ENCODE peak calls at places on chromosome 5, in four cellular contexts. One of them, this sample, is unnamed.

GRCh38 chr5:122385286-122385685 is 73.2 kb downstream of the SNCAIP start:
- DNase-seq in bronchial epithelial cell: no peak
- DNase-seq in tibial artery: no peak
- DNase-seq in T-helper 9 cell: no peak
- DNase-seq in this sample: peak

GRCh38 chr5:177388521-177389052 is 4.4 kb downstream of the SLC34A1 start:
- DNase-seq in T-helper 9 cell: no peak
- DNase-seq in tibial artery: no peak
- DNase-seq in bronchial epithelial cell: peak
- DNase-seq in this sample: no peak

GRCh38 chr5:144189800-144190429 is 19.2 kb downstream of the KCTD16 start:
- DNase-seq in tibial artery: no peak
- DNase-seq in bronchial epithelial cell: peak
- DNase-seq in T-helper 9 cell: peak
- DNase-seq in this sample: no peak

GRCh38 chr5:41071975-41072374 is 833 bp upstream of the MROH2B start:
- DNase-seq in bronchial epithelial cell: peak
- DNase-seq in T-helper 9 cell: no peak
- DNase-seq in tibial artery: no peak
- DNase-seq in this sample: no peak

GRCh38 chr5:171388816-171389168 is 1.1 kb downstream of the NPM1 start:
- DNase-seq in tibial artery: no peak
- DNase-seq in T-helper 9 cell: no peak
- DNase-seq in bronchial epithelial cell: no peak
- DNase-seq in this sample: no peak

GRCh38 chr5:109451161-109451560 is 41.4 kb upstream of the PJA2 start:
- DNase-seq in tibial artery: no peak
- DNase-seq in T-helper 9 cell: no peak
- DNase-seq in bronchial epithelial cell: no peak
- DNase-seq in this sample: no peak

GRCh38 chr5:30690931-30691330 is 502.6 kb upstream of the CDH6 start:
- DNase-seq in tibial artery: no peak
- DNase-seq in bronchial epithelial cell: no peak
- DNase-seq in T-helper 9 cell: no peak
- DNase-seq in this sample: no peak

GRCh38 chr5:39639618-39640078 is 214.9 kb upstream of the DAB2 start:
- DNase-seq in T-helper 9 cell: no peak
- DNase-seq in tibial artery: no peak
- DNase-seq in bronchial epithelial cell: peak
- DNase-seq in this sample: no peak

GRCh38 chr5:109575506-109575905 is 114.2 kb upstream of the MAN2A1 start:
- DNase-seq in tibial artery: no peak
- DNase-seq in bronchial epithelial cell: no peak
- DNase-seq in T-helper 9 cell: no peak
- DNase-seq in this sample: no peak

GRCh38 chr5:148541054-148541835 is 113.1 kb downstream of the HTR4 start:
- DNase-seq in bronchial epithelial cell: peak
- DNase-seq in tibial artery: no peak
- DNase-seq in T-helper 9 cell: no peak
- DNase-seq in this sample: no peak

GRCh38 chr5:93785475-93785874 is 44.1 kb upstream of the POU5F2 start:
- DNase-seq in bronchial epithelial cell: no peak
- DNase-seq in tibial artery: no peak
- DNase-seq in T-helper 9 cell: no peak
- DNase-seq in this sample: no peak

GRCh38 chr5:172149073-172149472 is 39.0 kb downstream of the STK10 start:
- DNase-seq in bronchial epithelial cell: no peak
- DNase-seq in tibial artery: no peak
- DNase-seq in T-helper 9 cell: no peak
- DNase-seq in this sample: no peak